ENCODE peak calls at places on chromosomes 16 and 17, in eight cellular contexts. L is effector memory CD4-positive, alpha-beta T cell; Y is NCI-H2171 treated with DMSO at 0.1 percent for 48 hours; C is RWPE1; K is HS-5; Q is cardiac fibroblast; F is activated T-cell treated with anti-CD3 and anti-CD28 coated beads for 24 hours; E is activated naive CD4-positive, alpha-beta T cell treated with Interleukin-2 at 50 U/mL for 16 hours. T is an unnamed sample.

GRCh38 chr16:12646490-12647274 is 157.0 kb downstream of the CPPED1 start:
- DNase-seq in L (no peak), Y (no peak), C (no peak), K (no peak), Q (no peak), F (peak), E (peak), T (no peak)

GRCh38 chr17:79741751-79742588 is 11.2 kb downstream of the ENPP7 start:
- DNase-seq in L (peak), Y (peak), C (peak), K (no peak), Q (peak), F (peak), E (peak), T (peak)

GRCh38 chr17:60392845-60393702 is 1.1 kb upstream of the USP32 start:
- DNase-seq in L (peak), Y (peak), C (peak), K (peak), Q (peak), F (peak), E (peak), T (peak)

GRCh38 chr16:47528431-47528830 is 67.3 kb downstream of the PHKB start:
- DNase-seq in L (no peak), Y (no peak), C (no peak), K (no peak), Q (no peak), F (no peak), E (no peak), T (no peak)

GRCh38 chr17:49252148-49252682 is 21.6 kb upstream of the PHOSPHO1 start:
- DNase-seq in L (no peak), Y (no peak), C (no peak), K (no peak), Q (peak), F (no peak), E (no peak), T (no peak)

GRCh38 chr16:84461504-84462295 is 42.8 kb downstream of the MEAK7 start:
- DNase-seq in L (no peak), Y (no peak), C (no peak), K (no peak), Q (no peak), F (no peak), E (no peak), T (no peak)

GRCh38 chr16:6105115-6105514 is 1007.5 kb upstream of the EEF2KMT start:
- DNase-seq in L (no peak), Y (no peak), C (no peak), K (no peak), Q (no peak), F (no peak), E (no peak), T (no peak)

GRCh38 chr16:74954763-74955162 is 30.2 kb downstream of the WDR59 start:
- DNase-seq in L (no peak), Y (no peak), C (no peak), K (no peak), Q (no peak), F (no peak), E (no peak), T (no peak)

GRCh38 chr17:33225994-33226393 is 67.1 kb downstream of the ASIC2 start:
- DNase-seq in L (no peak), Y (no peak), C (no peak), K (no peak), Q (no peak), F (no peak), E (no peak), T (no peak)

GRCh38 chr17:76092526-76093413 is 10.8 kb downstream of the EXOC7 start:
- DNase-seq in L (no peak), Y (no peak), C (no peak), K (no peak), Q (no peak), F (no peak), E (no peak), T (no peak)

GRCh38 chr17:40363480-40363838 is 1.1 kb downstream of the GJD3 start:
- DNase-seq in L (no peak), Y (no peak), C (no peak), K (no peak), Q (peak), F (no peak), E (no peak), T (no peak)

GRCh38 chr16:10971560-10971961 is 27.2 kb downstream of the CLEC16A start:
- DNase-seq in L (peak), Y (peak), C (peak), K (peak), Q (peak), F (no peak), E (no peak), T (peak)

GRCh38 chr16:55494994-55495421 is 13.9 kb upstream of the LPCAT2 start:
- DNase-seq in L (no peak), Y (no peak), C (peak), K (no peak), Q (peak), F (no peak), E (no peak), T (no peak)

GRCh38 chr17:15946611-15947120 is 1.7 kb downstream of the ADORA2B start:
- DNase-seq in L (no peak), Y (no peak), C (peak), K (no peak), Q (peak), F (no peak), E (no peak), T (no peak)

GRCh38 chr16:51161440-51162195 is 10.5 kb upstream of the SALL1 start:
- DNase-seq in L (no peak), Y (no peak), C (no peak), K (no peak), Q (no peak), F (no peak), E (no peak), T (no peak)

GRCh38 chr16:58077796-58078195 is 51.4 kb downstream of the CFAP20 start:
- DNase-seq in L (no peak), Y (no peak), C (no peak), K (no peak), Q (no peak), F (no peak), E (no peak), T (no peak)

GRCh38 chr17:43477832-43478634 is 5.7 kb upstream of the DHX8 start:
- DNase-seq in L (no peak), Y (peak), C (no peak), K (no peak), Q (no peak), F (no peak), E (no peak), T (no peak)

GRCh38 chr16:57672824-57673223 is 4.7 kb downstream of the ADGRG3 start:
- DNase-seq in L (no peak), Y (no peak), C (no peak), K (no peak), Q (no peak), F (no peak), E (no peak), T (no peak)

GRCh38 chr17:77734371-77735050 is 224.0 kb upstream of the TNRC6C start:
- DNase-seq in L (no peak), Y (peak), C (peak), K (no peak), Q (peak), F (no peak), E (no peak), T (peak)

GRCh38 chr16:88487920-88488842 is 35.1 kb downstream of the ZFPM1 start:
- DNase-seq in L (no peak), Y (no peak), C (no peak), K (no peak), Q (no peak), F (no peak), E (no peak), T (peak)

GRCh38 chr16:89371386-89371785 is 119.0 kb downstream of the ANKRD11 start:
- DNase-seq in L (no peak), Y (no peak), C (no peak), K (no peak), Q (no peak), F (no peak), E (no peak), T (no peak)

GRCh38 chr17:79420318-79421243 is 190.3 kb downstream of the RBFOX3 start:
- DNase-seq in L (no peak), Y (no peak), C (peak), K (no peak), Q (peak), F (peak), E (peak), T (no peak)

GRCh38 chr16:11349599-11350276 is 4.5 kb downstream of the RMI2 start:
- DNase-seq in L (no peak), Y (no peak), C (peak), K (no peak), Q (peak), F (no peak), E (no peak), T (no peak)

T was measured in HuH-7.5.